ENCODE peak calls at places on chromosome 19, in nine cellular contexts. X is right cardiac atrium; W is stimulated activated CD4-positive, alpha-beta T cell treated with anti-CD3 and anti-CD28 coated beads, Interleukin-2, amount 100 ng/mL, for 48 hours; M is endodermal cell; H is renal cortical epithelial cell; U is stimulated activated CD8-positive, alpha-beta memory T cell treated with anti-CD3 and anti-CD28 coated beads, Interleukin-2, amount 100 ng/mL, for 1 hour; N is COR-L47; S is HAP-1; O is KG1. F is an unnamed sample.

GRCh38 chr19:7540761-7541480 is 5.4 kb downstream of the PNPLA6 start:
- DNase-seq in X (no peak), W (no peak), M (peak; percentile 94), H (peak; percentile 13), U (no peak), N (no peak), S (no peak), O (no peak), F (no peak)

GRCh38 chr19:41478875-41479756 is 36.2 kb downstream of the ERICH4 start:
- DNase-seq in X (no peak), W (no peak), M (no peak), H (no peak), U (no peak), N (no peak), S (no peak), O (no peak), F (no peak)

GRCh38 chr19:44573183-44573582 is 40.2 kb upstream of the IGSF23 start:
- DNase-seq in X (no peak), W (no peak), M (peak; percentile 1), H (no peak), U (no peak), N (no peak), S (no peak), O (no peak), F (no peak)

GRCh38 chr19:45484273-45484945 is 12.4 kb downstream of the RTN2 start:
- DNase-seq in X (no peak), W (no peak), M (no peak), H (peak; percentile 71), U (no peak), N (no peak), S (no peak), O (no peak), F (no peak)

GRCh38 chr19:55301459-55302331 is 17.9 kb downstream of the BRSK1 start:
- DNase-seq in X (peak; percentile 96), W (peak; percentile 97), M (peak; percentile 96), H (peak; percentile 46), U (peak; percentile 93), N (peak; percentile 65), S (peak; percentile 65), O (peak; percentile 93), F (peak; percentile 92)

GRCh38 chr19:33476151-33476707 is 45.4 kb downstream of the PEPD start:
- DNase-seq in X (no peak), W (no peak), M (peak; percentile 26), H (no peak), U (no peak), N (no peak), S (no peak), O (no peak), F (no peak)

GRCh38 chr19:50861025-50861424 is 6.3 kb downstream of the KLK3 start:
- DNase-seq in X (no peak), W (no peak), M (no peak), H (no peak), U (no peak), N (no peak), S (no peak), O (no peak), F (no peak)

GRCh38 chr19:5961969-5962945 is 15.7 kb downstream of the RANBP3 start:
- DNase-seq in X (peak; percentile 75), W (no peak), M (no peak), H (no peak), U (peak; percentile 42), N (peak; percentile 93), S (no peak), O (no peak), F (no peak)

GRCh38 chr19:53908933-53909415 is at the start of gene CACNG7:
- DNase-seq in X (peak; percentile 21), W (no peak), M (peak; percentile 78), H (no peak), U (no peak), N (no peak), S (no peak), O (no peak), F (no peak)

GRCh38 chr19:56750658-56751057 is 79.1 kb upstream of the ZNF835 start:
- DNase-seq in X (no peak), W (no peak), M (no peak), H (no peak), U (no peak), N (no peak), S (no peak), O (no peak), F (no peak)

GRCh38 chr19:4066682-4067395 is at the start of gene ZBTB7A:
- DNase-seq in X (peak; percentile 93), W (peak; percentile 50), M (peak; percentile 83), H (no peak), U (peak; percentile 64), N (peak; percentile 58), S (peak; percentile 62), O (peak; percentile 50), F (peak; percentile 65)